ENCODE peak calls at places on chromosome 22, in four cellular contexts. M is stomach, I is spleen, X is transverse colon. F is an unnamed sample.

GRCh38 chr22:27420817-27421361 is 380.7 kb downstream of the MN1 start:
- DNase-seq in M (peak), X (peak), I (peak), F (peak)

GRCh38 chr22:44351685-44352377 is 39.1 kb upstream of the SHISAL1 start:
- DNase-seq in X (peak), M (no peak), I (no peak), F (no peak)

GRCh38 chr22:37302617-37303555 is 20.6 kb downstream of the CYTH4 start:
- DNase-seq in X (no peak), I (no peak), M (no peak), F (no peak)

GRCh38 chr22:33035276-33035863 is 22.8 kb downstream of the SYN3 start:
- DNase-seq in I (no peak), M (no peak), X (no peak), F (no peak)

GRCh38 chr22:32066820-32067219 is 23.8 kb downstream of the SLC5A1 start:
- DNase-seq in I (no peak), X (no peak), M (no peak), F (no peak)

GRCh38 chr22:31241936-31242335 is 29.8 kb downstream of the LIMK2 start:
- DNase-seq in I (no peak), M (no peak), X (no peak), F (no peak)

GRCh38 chr22:29470159-29470855 is 9.7 kb upstream of the NEFH start:
- DNase-seq in I (peak), X (peak), M (peak), F (peak)

GRCh38 chr22:27993774-27994350 is 74.8 kb upstream of the PITPNB start:
- DNase-seq in M (no peak), I (peak), X (peak), F (no peak)

GRCh38 chr22:50701076-50701419 is 28.4 kb downstream of the SHANK3 start:
- DNase-seq in I (no peak), M (no peak), X (no peak), F (no peak)

GRCh38 chr22:27252282-27253049 is 549.1 kb downstream of the MN1 start:
- DNase-seq in I (no peak), M (no peak), X (no peak), F (no peak)

GRCh38 chr22:24416095-24416494 is 11.3 kb upstream of the ADORA2A start:
- DNase-seq in M (no peak), X (no peak), I (peak), F (no peak)

GRCh38 chr22:24156146-24156914 is 25.0 kb upstream of the SUSD2 start:
- DNase-seq in X (peak), M (peak), I (peak), F (no peak)

GRCh38 chr22:30210235-30210831 is 36.2 kb downstream of the LIF start:
- DNase-seq in X (no peak), M (peak), I (peak), F (peak)

GRCh38 chr22:37634505-37635002 is 4.9 kb upstream of the SH3BP1 start:
- DNase-seq in I (peak), M (no peak), X (no peak), F (no peak)

GRCh38 chr22:24404561-24405275 is 22.7 kb upstream of the ADORA2A start:
- DNase-seq in X (no peak), M (no peak), I (no peak), F (no peak)

GRCh38 chr22:30871391-30872281 is 96.9 kb downstream of the MORC2 start:
- DNase-seq in M (no peak), X (peak), I (peak), F (no peak)

GRCh38 chr22:37739611-37740049 is 42.8 kb downstream of the TRIOBP start:
- DNase-seq in M (no peak), I (peak), X (no peak), F (no peak)

GRCh38 chr22:31442768-31443489 is 43.5 kb downstream of the DRG1 start:
- DNase-seq in X (no peak), M (no peak), I (no peak), F (no peak)

GRCh38 chr22:33328789-33329296 is 270.7 kb upstream of the SYN3 start:
- DNase-seq in X (no peak), I (no peak), M (no peak), F (no peak)

GRCh38 chr22:46250783-46251125 is 661 bp upstream of the CDPF1 start:
- DNase-seq in X (peak), I (no peak), M (no peak), F (no peak)

GRCh38 chr22:46251816-46252380 is 1.8 kb upstream of the CDPF1 start:
- DNase-seq in I (no peak), M (no peak), X (no peak), F (no peak)

GRCh38 chr22:46251266-46251665 is 1.2 kb upstream of the CDPF1 start:
- DNase-seq in X (no peak), I (no peak), M (no peak), F (no peak)

GRCh38 chr22:46247443-46247975 is 2.6 kb downstream of the CDPF1 start:
- DNase-seq in I (no peak), X (no peak), M (no peak), F (no peak)

GRCh38 chr22:46250035-46250782 is at the start of gene CDPF1:
- DNase-seq in X (peak), M (peak), I (peak), F (peak)
- TF ChIP-seq POLR2AphosphoS5 in X (peak), M (peak), I (peak), F (peak)

GRCh38 chr22:49481651-49482399 is 345.8 kb downstream of the BRD1 start:
- DNase-seq in M (no peak), X (no peak), I (no peak), F (no peak)
- TF ChIP-seq POLR2AphosphoS5 in M (no peak), X (no peak), I (no peak), F (no peak)

GRCh38 chr22:25564320-25564978 is at the start of gene GRK3:
- DNase-seq in M (peak), I (peak), X (peak), F (peak)
- TF ChIP-seq POLR2AphosphoS5 in M (no peak), I (peak), X (no peak), F (peak)

DNA sequence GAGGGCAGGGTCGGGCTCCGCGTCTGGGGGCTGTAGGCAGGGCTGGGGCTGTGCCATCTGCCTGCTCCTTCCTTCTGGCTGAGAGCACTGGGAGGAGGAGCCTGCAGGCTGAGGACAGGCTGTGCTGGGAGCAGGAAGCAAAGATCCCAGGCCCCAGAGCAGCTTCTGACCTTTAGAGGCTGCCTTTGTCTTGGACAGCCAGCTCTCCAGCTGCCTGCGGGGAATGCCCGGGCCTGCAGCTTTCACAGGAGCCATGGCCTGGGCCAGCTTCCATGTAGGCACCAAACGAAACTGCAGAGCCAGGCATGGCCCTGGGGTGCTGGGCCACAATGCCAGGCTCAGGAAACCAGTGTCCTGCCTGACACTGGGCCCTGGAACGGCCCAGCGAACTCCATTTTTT is 67.8 kb downstream of the MCM5 start:
- DNase-seq in I (peak), X (peak), M (peak), F (peak)
- TF ChIP-seq POLR2AphosphoS5 in I (peak), X (peak), M (peak), F (no peak)

GRCh38 chr22:20656902-20657836 is 116.7 kb upstream of the SERPIND1 start:
- DNase-seq in X (no peak), M (no peak), I (no peak), F (no peak)
- TF ChIP-seq POLR2AphosphoS5 in X (no peak), M (no peak), I (no peak), F (no peak)

DNA sequence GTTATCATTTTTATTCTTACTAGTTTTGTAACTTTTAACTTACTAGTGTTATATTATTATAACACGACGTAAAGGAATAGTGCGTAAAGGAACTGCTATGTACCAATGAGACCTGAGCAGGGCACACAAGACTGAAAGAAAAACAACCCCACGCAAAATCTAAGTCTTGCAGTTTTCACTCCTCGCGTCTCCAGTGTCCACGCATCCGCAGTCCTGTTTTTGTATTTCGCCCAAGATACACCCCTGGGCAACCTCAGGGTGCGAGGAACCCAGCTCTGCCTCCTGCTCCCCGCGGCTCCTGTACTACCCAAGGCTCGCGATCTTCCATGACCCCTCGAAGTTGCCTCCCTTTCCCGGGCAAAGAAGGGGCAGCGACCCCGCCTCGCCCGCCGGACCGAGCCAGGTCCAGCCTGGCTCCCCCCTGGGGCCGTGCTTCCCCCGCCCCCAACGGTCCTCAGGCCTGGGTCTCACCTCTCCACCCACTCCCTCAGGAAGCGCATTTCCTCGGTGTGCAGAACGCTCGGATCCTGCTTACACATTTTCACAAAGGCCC is 403 bp downstream of the ST13 start:
- DNase-seq in X (no peak), I (peak), M (peak), F (no peak)
- TF ChIP-seq POLR2AphosphoS5 in X (no peak), I (no peak), M (no peak), F (peak)

DNA sequence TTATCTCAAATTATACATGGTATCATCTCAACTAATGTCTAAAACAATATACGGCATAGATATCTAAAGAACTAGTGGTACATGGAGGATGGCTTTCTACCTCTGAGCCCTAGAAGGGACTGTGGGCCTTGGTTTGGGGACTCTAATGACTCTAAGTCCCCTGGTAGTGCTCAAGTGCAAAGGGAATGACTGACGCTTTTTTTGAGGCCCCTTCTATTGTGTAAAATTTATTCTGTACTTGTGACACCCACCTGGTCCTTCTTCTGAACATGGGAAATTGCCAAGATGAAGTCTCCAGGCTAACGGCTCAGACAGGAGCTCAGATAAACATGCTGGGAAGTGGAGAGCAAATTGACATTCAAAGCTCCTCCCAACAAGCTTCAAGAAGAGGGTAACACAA is 53.4 kb upstream of the IGLL5 start:
- DNase-seq in I (no peak), X (no peak), M (no peak), F (no peak)
- TF ChIP-seq POLR2AphosphoS5 in I (no peak), X (no peak), M (no peak), F (no peak)

GRCh38 chr22:47091921-47092700 is 329.7 kb downstream of the TBC1D22A start:
- DNase-seq in M (no peak), X (no peak), I (no peak), F (no peak)

GRCh38 chr22:47089796-47090460 is 327.5 kb downstream of the TBC1D22A start:
- DNase-seq in X (no peak), M (no peak), I (no peak), F (no peak)

GRCh38 chr22:47092896-47093311 is 330.5 kb downstream of the TBC1D22A start:
- DNase-seq in I (no peak), M (no peak), X (no peak), F (no peak)

GRCh38 chr22:47090591-47091240 is 328.3 kb downstream of the TBC1D22A start:
- DNase-seq in M (no peak), X (no peak), I (no peak), F (peak)

GRCh38 chr22:47091241-47091691 is 328.8 kb downstream of the TBC1D22A start:
- DNase-seq in M (no peak), I (no peak), X (no peak), F (no peak)
- TF ChIP-seq POLR2AphosphoS5 in M (no peak), I (no peak), X (no peak), F (no peak)

GRCh38 chr22:42931421-42932196 is 74.5 kb upstream of the ARFGAP3 start:
- DNase-seq in I (peak), X (no peak), M (no peak), F (no peak)
- TF ChIP-seq POLR2AphosphoS5 in I (no peak), X (no peak), M (peak), F (peak)

GRCh38 chr22:17098379-17098819 is 13.6 kb downstream of the IL17RA start:
- DNase-seq in I (peak), X (no peak), M (no peak), F (no peak)
- TF ChIP-seq POLR2AphosphoS5 in I (no peak), X (no peak), M (no peak), F (no peak)

F was measured in breast epithelium.